ENCODE peak calls at places on chromosome 2, in eight cellular contexts. T is brain microvascular endothelial cell, P is fibroblast of mammary gland, Z is HCT116, Q is transverse colon, J is mammary epithelial cell, G is astrocyte, S is AG04449. W is an unnamed sample.

GRCh38 chr2:39127973-39128372 is 7.1 kb upstream of the SOS1 start:
- DNase-seq in T (no peak), J (peak), Z (no peak), S (no peak), P (peak), Q (peak), G (no peak), W (no peak)

GRCh38 chr2:183614797-183615429 is 490.7 kb downstream of the NUP35 start:
- DNase-seq in T (no peak), Z (no peak), S (no peak), Q (no peak), G (peak), J (no peak), P (peak), W (no peak)

GRCh38 chr2:101399001-101399794 is 11.9 kb upstream of the CREG2 start:
- DNase-seq in Q (no peak), P (no peak), S (no peak), Z (no peak), J (no peak), T (no peak), G (no peak), W (no peak)

GRCh38 chr2:153935511-153935910 is 63.8 kb downstream of the GALNT13 start:
- DNase-seq in Z (no peak), T (no peak), P (no peak), Q (no peak), J (no peak), S (no peak), G (no peak), W (no peak)

GRCh38 chr2:159712929-159713575 is 746 bp downstream of the MARCHF7 start:
- DNase-seq in J (peak), T (no peak), Q (no peak), G (no peak), S (no peak), P (peak), Z (no peak), W (no peak)

GRCh38 chr2:159476329-159476728 is 140.0 kb downstream of the BAZ2B start:
- DNase-seq in G (peak), P (no peak), Z (no peak), Q (no peak), J (no peak), S (no peak), T (no peak), W (no peak)

GRCh38 chr2:40004336-40004735 is 225.3 kb upstream of the THUMPD2 start:
- DNase-seq in P (peak), Z (no peak), Q (no peak), S (no peak), J (no peak), G (no peak), T (peak), W (no peak)

GRCh38 chr2:150619607-150620330 is 132.3 kb upstream of the RND3 start:
- DNase-seq in P (peak), Z (no peak), Q (no peak), S (no peak), G (peak), J (peak), T (peak), W (no peak)

GRCh38 chr2:177265386-177265690 is 811 bp upstream of the NFE2L2 start:
- DNase-seq in J (no peak), T (no peak), Q (peak), S (no peak), P (peak), G (no peak), Z (no peak), W (no peak)

GRCh38 chr2:23435250-23436035 is 50.5 kb downstream of the KLHL29 start:
- DNase-seq in S (no peak), T (no peak), P (no peak), G (no peak), J (no peak), Z (no peak), Q (no peak), W (no peak)

GRCh38 chr2:10665833-10666232 is 23.9 kb downstream of the NOL10 start:
- DNase-seq in G (no peak), P (no peak), T (no peak), Q (no peak), J (no peak), S (no peak), Z (no peak), W (no peak)

GRCh38 chr2:166234112-166234846 is 106.5 kb upstream of the SCN1A start:
- DNase-seq in T (peak), G (peak), S (peak), Z (no peak), Q (no peak), J (no peak), P (peak), W (no peak)

GRCh38 chr2:37586663-37587409 is 84.6 kb downstream of the CDC42EP3 start:
- DNase-seq in T (no peak), S (no peak), J (no peak), G (no peak), Z (no peak), Q (no peak), P (no peak), W (no peak)

GRCh38 chr2:157173740-157174184 is 83.7 kb upstream of the GALNT5 start:
- DNase-seq in Q (no peak), G (peak), T (peak), J (peak), S (peak), Z (no peak), P (peak), W (peak)

GRCh38 chr2:235909371-235909770 is 258.8 kb downstream of the GBX2 start:
- DNase-seq in T (no peak), G (no peak), S (no peak), Q (no peak), J (no peak), P (no peak), Z (no peak), W (no peak)

DNA sequence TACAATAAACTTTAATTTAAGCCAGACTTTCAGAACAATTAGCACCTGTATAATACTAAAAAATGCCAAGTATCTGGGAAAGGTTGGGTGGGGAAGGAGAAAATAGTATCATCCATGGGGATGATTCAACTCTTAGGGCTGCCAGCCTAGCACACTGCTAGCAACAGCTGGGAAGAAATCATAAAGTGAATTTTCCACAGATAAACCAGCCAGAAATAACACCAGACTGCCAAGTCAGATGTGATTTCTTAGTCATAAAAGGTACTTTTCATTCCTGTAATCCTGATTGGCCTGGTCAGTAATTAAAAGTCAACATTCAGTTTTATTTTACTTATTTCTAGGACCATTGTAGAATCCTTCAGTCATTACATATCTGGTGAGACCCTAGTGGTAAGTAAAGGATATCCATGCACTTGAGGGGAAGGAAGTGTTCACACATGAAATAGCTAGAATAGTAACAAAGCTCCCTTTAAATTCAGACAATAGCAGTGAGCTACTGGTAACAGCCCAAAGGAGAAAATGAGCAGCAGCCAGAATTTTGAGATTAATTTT is 59.4 kb downstream of the LIMS1 start:
- DNase-seq in T (peak), P (peak), J (peak), Q (no peak), Z (no peak), G (peak), S (peak), W (no peak)
- TF ChIP-seq CTCF in T (peak), P (no peak), J (peak), Q (no peak), Z (no peak), G (peak), S (peak), W (peak)

GRCh38 chr2:96528680-96529375 is 7.7 kb upstream of the ARID5A start:
- DNase-seq in Z (no peak), T (no peak), P (no peak), S (no peak), G (no peak), J (no peak), Q (no peak), W (no peak)
- TF ChIP-seq CTCF in Z (no peak), T (peak), P (no peak), S (no peak), G (no peak), J (no peak), Q (no peak), W (no peak)

DNA sequence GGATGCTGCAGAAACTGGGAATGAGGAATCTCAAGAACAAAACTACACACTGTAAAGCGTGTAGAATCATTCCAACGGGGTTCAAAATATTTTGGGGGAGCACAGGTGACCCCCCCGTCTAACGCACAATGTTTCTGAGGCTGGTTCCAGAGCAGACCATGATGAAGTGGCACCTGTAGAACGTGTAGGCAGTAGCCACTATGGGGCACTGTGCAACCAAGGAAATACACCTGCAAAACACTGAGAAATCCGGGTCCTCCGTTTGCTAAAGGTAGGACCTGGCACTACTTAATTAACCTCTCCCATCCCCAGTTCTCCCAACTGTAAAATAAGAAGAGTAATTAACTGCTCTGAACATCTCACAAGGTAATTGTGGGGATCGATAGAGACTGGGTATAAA is 22.6 kb downstream of the ST6GAL2 start:
- DNase-seq in Z (no peak), G (no peak), S (no peak), T (no peak), Q (no peak), P (no peak), J (no peak), W (no peak)
- TF ChIP-seq CTCF in Z (no peak), G (peak), S (peak), T (peak), Q (peak), P (peak), J (no peak), W (no peak)

DNA sequence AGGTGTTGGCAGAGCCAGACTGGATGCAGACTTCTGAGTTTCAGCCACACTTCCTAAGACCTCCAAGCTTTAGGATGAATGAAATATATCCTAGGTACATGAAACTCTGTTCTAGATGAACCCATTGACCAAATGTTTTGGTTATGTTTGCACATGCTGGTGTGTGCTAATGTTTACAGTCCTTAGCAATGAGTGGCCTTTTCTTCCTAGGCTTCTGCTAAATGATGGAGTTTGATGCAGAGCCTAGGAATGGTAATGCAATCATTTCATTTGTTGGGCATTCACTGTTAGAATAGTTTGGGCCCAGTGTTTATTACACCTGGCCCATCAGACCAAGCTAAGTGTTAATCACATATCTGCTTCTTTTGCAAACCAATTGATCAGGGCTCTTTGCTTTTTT is 464.7 kb downstream of the MEIS1 start:
- DNase-seq in Q (no peak), S (no peak), J (no peak), Z (no peak), T (no peak), P (no peak), G (no peak), W (no peak)
- TF ChIP-seq CTCF in Q (no peak), S (no peak), J (no peak), Z (no peak), T (no peak), P (no peak), G (no peak), W (no peak)

DNA sequence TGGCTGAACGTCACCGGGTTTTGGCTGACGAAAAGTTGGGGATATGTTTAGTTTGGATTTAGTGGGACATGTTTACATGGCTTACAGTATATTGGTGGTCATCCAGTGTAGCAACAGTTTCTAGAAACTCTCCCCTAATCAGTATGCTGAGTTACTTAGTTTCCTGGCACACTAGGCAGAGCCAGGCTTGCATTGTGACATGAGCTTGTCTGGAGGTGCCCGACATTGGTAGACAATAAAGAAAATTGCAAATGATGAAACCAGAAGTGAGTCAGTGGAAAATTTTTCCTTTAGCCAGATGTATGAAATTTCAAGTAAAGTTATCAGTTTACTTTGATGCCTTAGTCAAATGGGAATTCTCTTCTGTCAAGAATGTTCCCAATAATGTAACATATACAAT is 276.1 kb downstream of the RDH14 start:
- DNase-seq in P (no peak), J (peak), Z (no peak), Q (no peak), T (no peak), S (no peak), G (no peak), W (no peak)
- TF ChIP-seq CTCF in P (no peak), J (no peak), Z (no peak), Q (no peak), T (no peak), S (no peak), G (no peak), W (no peak)

GRCh38 chr2:42844901-42845685 is 52.7 kb upstream of the HAAO start:
- DNase-seq in Q (peak), Z (no peak), J (no peak), P (peak), G (peak), S (no peak), T (no peak), W (peak)
- TF ChIP-seq CTCF in Q (no peak), Z (no peak), J (no peak), P (no peak), G (no peak), S (no peak), T (no peak), W (no peak)

GRCh38 chr2:167790189-167790588 is 457.2 kb downstream of the STK39 start:
- DNase-seq in J (no peak), S (no peak), T (no peak), Q (no peak), G (no peak), P (no peak), Z (no peak), W (no peak)
- TF ChIP-seq CTCF in J (no peak), S (no peak), T (no peak), Q (no peak), G (no peak), P (no peak), Z (no peak), W (no peak)

GRCh38 chr2:45000921-45001628 is 8.2 kb downstream of the SIX2 start:
- DNase-seq in Q (no peak), S (no peak), G (no peak), Z (no peak), T (no peak), P (no peak), J (no peak), W (no peak)

GRCh38 chr2:45002661-45003210 is 6.5 kb downstream of the SIX2 start:
- DNase-seq in P (no peak), S (no peak), Q (no peak), G (no peak), Z (no peak), J (no peak), T (no peak), W (no peak)

GRCh38 chr2:45001629-45002385 is 7.4 kb downstream of the SIX2 start:
- DNase-seq in S (no peak), J (no peak), T (no peak), Q (no peak), G (no peak), P (no peak), Z (no peak), W (no peak)

GRCh38 chr2:44999540-44999939 is 9.7 kb downstream of the SIX2 start:
- DNase-seq in J (no peak), T (no peak), S (no peak), G (no peak), P (no peak), Z (no peak), Q (no peak), W (no peak)

DNA sequence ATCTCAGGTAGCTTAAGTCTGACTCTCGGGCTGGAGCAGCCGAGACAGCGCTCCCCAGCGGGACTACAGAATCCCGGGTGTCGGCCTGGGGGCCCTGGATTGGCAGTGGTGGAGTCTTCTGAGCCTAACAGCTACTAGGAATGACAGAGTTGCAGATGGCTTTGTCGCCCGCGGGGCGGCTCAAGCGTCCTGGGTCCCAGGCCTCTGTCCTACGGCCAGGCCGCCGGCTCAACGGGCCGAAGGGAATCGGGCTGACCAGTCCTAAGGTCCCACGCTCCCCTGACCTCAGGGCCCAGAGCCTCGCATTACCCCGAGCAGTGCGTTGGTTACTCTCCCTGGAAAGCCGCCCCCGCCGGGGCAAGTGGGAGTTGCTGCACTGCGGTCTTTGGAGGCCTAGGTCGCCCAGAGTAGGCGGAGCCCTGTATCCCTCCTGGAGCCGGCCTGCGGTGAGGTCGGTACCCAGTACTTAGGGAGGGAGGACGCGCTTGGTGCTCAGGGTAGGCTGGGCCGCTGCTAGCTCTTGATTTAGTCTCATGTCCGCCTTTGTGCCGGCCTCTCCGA is 8.8 kb downstream of the SIX2 start:
- DNase-seq in Z (no peak), J (no peak), T (no peak), P (no peak), S (no peak), Q (no peak), G (no peak), W (no peak)
- TF ChIP-seq CTCF in Z (no peak), J (no peak), T (no peak), P (no peak), S (no peak), Q (no peak), G (no peak), W (no peak)